ENCODE peak calls at places on chromosome 16, in four cellular contexts. C, N, E and S are unnamed samples.

GRCh38 chr16:10321407-10322397 is 64.2 kb upstream of the ATF7IP2 start:
- DNase-seq in C (no peak), N (peak), E (no peak), S (no peak)

GRCh38 chr16:27761816-27762215 is 211.9 kb downstream of the KATNIP start:
- DNase-seq in C (no peak), N (no peak), E (no peak), S (no peak)

GRCh38 chr16:75555213-75555706 is 792 bp downstream of the TMEM231 start:
- DNase-seq in C (peak), N (peak), E (peak), S (peak)

GRCh38 chr16:11621920-11622651 is 35.4 kb upstream of the LITAF start:
- DNase-seq in C (peak), N (no peak), E (no peak), S (no peak)

GRCh38 chr16:67666538-67667433 is at the start of the genes C16orf86 and ENKD1:
- DNase-seq in C (peak), N (peak), E (peak), S (peak)

GRCh38 chr16:9934723-9935508 is 247.3 kb downstream of the GRIN2A start:
- DNase-seq in C (no peak), N (no peak), E (no peak), S (no peak)

GRCh38 chr16:57178793-57179212 is 7.0 kb downstream of the PSME3IP1 start:
- DNase-seq in C (no peak), N (no peak), E (no peak), S (no peak)

GRCh38 chr16:6016530-6017184 is 919.1 kb upstream of the EEF2KMT start:
- DNase-seq in C (peak), N (peak), E (no peak), S (no peak)

GRCh38 chr16:49181812-49182211 is 99.8 kb downstream of the CBLN1 start:
- DNase-seq in C (no peak), N (no peak), E (no peak), S (no peak)

GRCh38 chr16:67417333-67418061 is 1.2 kb upstream of the ZDHHC1 start:
- DNase-seq in C (no peak), N (no peak), E (no peak), S (no peak)

GRCh38 chr16:80055831-80056230 is 455.3 kb upstream of the MAF start:
- DNase-seq in C (no peak), N (no peak), E (no peak), S (no peak)

GRCh38 chr16:28863929-28864886 is 565 bp downstream of the SH2B1 start:
- DNase-seq in C (peak), N (peak), E (no peak), S (no peak)

GRCh38 chr16:49528035-49528434 is 154.4 kb downstream of the C16orf78 start:
- DNase-seq in C (peak), N (peak), E (no peak), S (no peak)

GRCh38 chr16:46898006-46898405 is 13.8 kb downstream of the GPT2 start:
- DNase-seq in C (no peak), N (no peak), E (no peak), S (no peak)

GRCh38 chr16:48536600-48537200 is 73.3 kb downstream of the N4BP1 start:
- DNase-seq in C (no peak), N (no peak), E (no peak), S (no peak)

GRCh38 chr16:67386861-67387455 is 6.3 kb downstream of the TPPP3 start:
- DNase-seq in C (no peak), N (no peak), E (no peak), S (no peak)

GRCh38 chr16:66911112-66911511 is 7.6 kb downstream of the CDH16 start:
- DNase-seq in C (no peak), N (no peak), E (no peak), S (no peak)

GRCh38 chr16:68291227-68291626 is 19.5 kb downstream of the SLC7A6OS start:
- DNase-seq in C (no peak), N (no peak), E (no peak), S (no peak)

GRCh38 chr16:22214893-22215292 is 8.8 kb downstream of the EEF2K start:
- DNase-seq in C (no peak), N (peak), E (no peak), S (no peak)

GRCh38 chr16:6892961-6893360 is 439.7 kb upstream of the RBFOX1 start:
- DNase-seq in C (no peak), N (no peak), E (no peak), S (no peak)

GRCh38 chr16:67865318-67865717 is 7.5 kb upstream of the EDC4 start:
- DNase-seq in C (peak), N (peak), E (no peak), S (peak)

GRCh38 chr16:66265106-66265415 is 101.4 kb upstream of the CDH5 start:
- DNase-seq in C (no peak), N (no peak), E (no peak), S (no peak)

GRCh38 chr16:391885-392335 is 5.1 kb upstream of the NME4 start:
- DNase-seq in C (peak), N (peak), E (peak), S (peak)

GRCh38 chr16:79066621-79067020 is 533.9 kb downstream of the MAF start:
- DNase-seq in C (no peak), N (no peak), E (no peak), S (no peak)

GRCh38 chr16:27429981-27430441 is 28.0 kb downstream of the IL21R start:
- DNase-seq in C (no peak), N (no peak), E (peak), S (no peak)

GRCh38 chr16:57007050-57007449 is 17.7 kb downstream of the NLRC5 start:
- DNase-seq in C (no peak), N (no peak), E (no peak), S (no peak)

GRCh38 chr16:87555647-87556046 is 46.7 kb upstream of the JPH3 start:
- DNase-seq in C (no peak), N (no peak), E (no peak), S (no peak)

GRCh38 chr16:29014561-29015029 is 29.7 kb downstream of the LAT start:
- DNase-seq in C (no peak), N (no peak), E (no peak), S (no peak)

GRCh38 chr16:4058386-4058785 is 57.9 kb downstream of the ADCY9 start:
- DNase-seq in C (no peak), N (no peak), E (peak), S (no peak)

GRCh38 chr16:50245417-50246298 is 20.7 kb upstream of the ADCY7 start:
- DNase-seq in C (peak), N (peak), E (no peak), S (no peak)

GRCh38 chr16:24668481-24669001 is 60.9 kb upstream of the TNRC6A start:
- DNase-seq in C (no peak), N (no peak), E (no peak), S (no peak)

GRCh38 chr16:30621765-30622164 is 11.6 kb upstream of the ZNF689 start:
- DNase-seq in C (no peak), N (no peak), E (no peak), S (no peak)

GRCh38 chr16:78325532-78325931 is 226.1 kb downstream of the WWOX start:
- DNase-seq in C (no peak), N (no peak), E (no peak), S (no peak)

GRCh38 chr16:72561-73537 is at the start of gene RHBDF1:
- DNase-seq in C (peak), N (peak), E (peak), S (peak)

GRCh38 chr16:4917117-4917516 is 19.8 kb downstream of the PPL start:
- DNase-seq in C (no peak), N (no peak), E (no peak), S (no peak)

GRCh38 chr16:51434567-51435198 is 283.6 kb upstream of the SALL1 start:
- DNase-seq in C (no peak), N (no peak), E (no peak), S (no peak)

GRCh38 chr16:54783226-54783625 is 147.4 kb upstream of the IRX5 start:
- DNase-seq in C (no peak), N (no peak), E (no peak), S (no peak)

GRCh38 chr16:70665806-70666735 is 19.7 kb downstream of the IL34 start:
- DNase-seq in C (no peak), N (no peak), E (no peak), S (no peak)

GRCh38 chr16:83908798-83909197 is 9.9 kb downstream of the MLYCD start:
- DNase-seq in C (no peak), N (no peak), E (no peak), S (no peak)

GRCh38 chr16:4089251-4089810 is 26.9 kb downstream of the ADCY9 start:
- DNase-seq in C (no peak), N (no peak), E (no peak), S (no peak)

GRCh38 chr16:13969711-13970110 is 49.8 kb downstream of the ERCC4 start:
- DNase-seq in C (no peak), N (no peak), E (no peak), S (no peak)

GRCh38 chr16:13970708-13971422 is 50.9 kb downstream of the ERCC4 start:
- DNase-seq in C (no peak), N (no peak), E (no peak), S (no peak)

GRCh38 chr16:13973321-13974023 is 53.5 kb downstream of the ERCC4 start:
- DNase-seq in C (no peak), N (no peak), E (no peak), S (no peak)

DNA sequence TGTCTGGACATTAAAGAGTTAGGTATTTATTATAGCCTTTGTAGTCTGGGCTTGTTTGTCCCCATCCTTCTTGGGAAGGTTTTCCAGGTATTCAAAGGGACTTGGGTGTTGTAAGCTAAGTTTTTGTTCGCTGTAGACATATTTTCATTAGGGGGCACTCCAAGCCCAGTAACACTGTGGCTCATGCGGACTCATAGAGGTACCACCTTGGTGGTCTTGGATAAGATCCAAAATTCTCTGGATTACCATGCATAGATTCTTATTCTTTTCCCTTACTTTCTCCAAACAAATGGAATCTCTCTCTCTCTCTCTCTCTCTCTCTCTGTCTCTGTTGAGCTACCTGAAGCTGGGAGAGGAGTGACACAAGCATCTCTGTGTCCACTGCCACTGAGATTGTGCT is 48.9 kb downstream of the ERCC4 start:
- DNase-seq in C (no peak), N (no peak), E (no peak), S (no peak)
- TF ChIP-seq CTCF in C (no peak), N (peak), E (peak), S (no peak)

GRCh38 chr16:15996432-15997109 is 47.2 kb downstream of the ABCC1 start:
- DNase-seq in C (peak), N (peak), E (no peak), S (no peak)
- TF ChIP-seq TEAD4 in C (peak), N (no peak), E (no peak), S (no peak)

DNA sequence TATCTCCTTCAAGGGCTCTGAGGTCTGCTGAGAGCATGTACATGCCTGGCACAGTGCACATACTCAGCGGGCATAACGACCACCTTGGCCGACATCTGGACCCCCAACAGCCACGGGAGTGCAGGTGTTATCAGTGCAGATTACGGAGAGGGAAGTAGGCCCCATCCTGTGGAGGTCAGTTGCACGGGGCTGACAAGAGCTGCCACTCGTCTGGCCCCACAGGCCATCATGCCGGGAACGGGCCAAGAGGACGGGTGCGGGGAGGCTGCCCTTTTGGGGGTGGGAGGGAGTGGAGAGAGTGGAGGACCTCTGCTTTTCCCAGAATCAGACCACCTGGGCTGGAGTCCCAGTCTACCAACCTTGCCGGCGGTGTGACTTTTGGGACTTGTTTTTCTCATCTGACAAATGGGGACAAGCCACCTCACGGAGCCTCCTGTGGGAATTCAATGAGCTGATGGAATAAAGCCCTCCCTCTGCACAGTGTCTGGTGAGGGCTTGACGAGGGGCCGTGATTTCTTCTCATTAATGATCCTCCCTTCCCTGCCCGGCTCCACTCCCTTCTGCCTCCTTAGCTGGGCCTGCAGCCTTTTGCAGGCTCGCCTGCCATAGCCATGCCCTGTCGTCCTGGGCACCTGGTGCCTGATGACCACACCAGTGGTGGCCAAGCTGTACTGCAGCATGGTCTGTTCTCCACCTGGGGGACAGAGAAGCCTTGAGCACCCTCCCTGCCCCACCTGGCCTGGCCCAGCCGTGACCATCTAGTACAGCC is 4.6 kb downstream of the PRSS33 start:
- DNase-seq in C (no peak), N (no peak), E (no peak), S (peak)
- TF ChIP-seq CTCF in C (no peak), N (no peak), E (peak), S (no peak)

GRCh38 chr16:89118361-89119061 is 24.9 kb downstream of the ACSF3 start:
- DNase-seq in C (no peak), N (no peak), E (no peak), S (peak)

GRCh38 chr16:89117975-89118289 is 24.3 kb downstream of the ACSF3 start:
- DNase-seq in C (no peak), N (no peak), E (no peak), S (peak)

GRCh38 chr16:89119661-89120141 is 26.0 kb downstream of the ACSF3 start:
- DNase-seq in C (no peak), N (no peak), E (no peak), S (peak)

GRCh38 chr16:89120281-89120680 is 26.6 kb downstream of the ACSF3 start:
- DNase-seq in C (no peak), N (no peak), E (no peak), S (no peak)

DNA sequence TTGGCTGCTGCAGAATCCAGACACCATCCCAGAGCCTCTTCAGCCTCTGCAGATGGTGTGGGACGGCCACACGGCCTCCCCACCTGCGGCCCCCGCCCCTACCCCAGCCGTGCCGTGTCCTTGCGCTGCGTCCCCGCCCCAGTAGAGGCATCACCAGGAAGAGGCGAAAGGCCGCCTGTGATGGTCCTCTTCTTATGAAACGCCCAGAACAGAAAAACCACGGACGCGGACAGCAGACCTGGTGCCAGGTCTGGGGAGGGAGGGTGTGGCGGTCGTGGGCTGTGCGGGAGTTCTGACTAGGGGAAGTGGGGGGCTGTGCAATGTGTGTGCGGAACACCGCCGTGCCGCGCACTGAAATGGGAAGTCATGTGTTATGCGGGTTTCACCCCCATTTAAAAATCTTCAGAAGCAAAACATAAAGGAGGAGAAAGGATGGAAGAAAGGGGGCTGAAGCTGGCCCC is 25.5 kb downstream of the ACSF3 start:
- DNase-seq in C (no peak), N (no peak), E (no peak), S (peak)
- TF ChIP-seq TEAD4 in C (no peak), N (no peak), E (no peak), S (no peak)

GRCh38 chr16:85562102-85562786 is 50.9 kb upstream of the GSE1 start:
- DNase-seq in C (no peak), N (peak), E (peak), S (no peak)

GRCh38 chr16:85564277-85565051 is 48.7 kb upstream of the GSE1 start:
- DNase-seq in C (no peak), N (peak), E (no peak), S (no peak)

GRCh38 chr16:85565340-85565739 is 47.8 kb upstream of the GSE1 start:
- DNase-seq in C (no peak), N (no peak), E (no peak), S (no peak)

GRCh38 chr16:85563031-85563430 is 50.1 kb upstream of the GSE1 start:
- DNase-seq in C (no peak), N (no peak), E (no peak), S (no peak)

DNA sequence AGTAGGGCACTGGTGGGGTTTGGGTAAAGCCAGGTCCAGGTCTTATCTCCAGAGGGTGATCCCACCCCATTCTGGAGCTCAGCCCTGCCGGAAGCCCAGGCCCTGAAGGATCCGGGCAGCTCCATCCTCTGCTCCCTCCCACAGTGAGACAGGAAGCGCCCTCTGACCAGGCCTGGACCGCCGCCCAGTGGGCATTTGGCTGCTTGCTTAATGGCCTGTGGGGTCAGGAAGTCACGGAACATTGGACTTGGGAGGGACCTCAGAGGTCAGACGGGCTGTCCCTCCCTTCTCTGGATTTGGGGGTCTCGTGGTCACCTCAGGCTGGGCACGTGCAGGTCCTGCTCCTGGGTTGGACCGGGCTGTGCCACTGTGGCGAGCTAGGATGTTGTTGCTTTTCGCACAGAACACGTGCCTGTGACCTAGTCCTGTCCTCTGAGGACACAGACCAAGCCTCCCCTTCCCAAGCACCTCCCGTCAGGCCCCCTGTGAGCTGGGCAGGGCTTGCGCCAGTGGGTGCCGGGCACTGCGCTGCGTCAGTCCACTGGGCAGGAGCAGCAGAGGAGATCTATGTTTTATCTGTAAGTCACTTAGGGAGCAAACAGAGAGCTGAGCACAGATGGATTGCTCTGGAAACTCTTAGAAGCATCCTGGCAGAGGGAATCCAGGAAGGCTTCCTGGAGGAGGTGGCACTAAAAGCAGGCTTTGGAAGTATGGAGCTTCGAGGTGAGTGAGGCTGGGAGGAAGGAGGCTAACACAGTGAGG is 49.4 kb upstream of the GSE1 start:
- DNase-seq in C (peak), N (peak), E (peak), S (no peak)
- TF ChIP-seq CTCF in C (peak), N (peak), E (peak), S (no peak)

GRCh38 chr16:16086653-16087446 is 136.4 kb downstream of the ABCC6 start:
- DNase-seq in C (no peak), N (no peak), E (no peak), S (no peak)
- TF ChIP-seq TEAD4 in C (no peak), N (no peak), E (no peak), S (no peak)

DNA sequence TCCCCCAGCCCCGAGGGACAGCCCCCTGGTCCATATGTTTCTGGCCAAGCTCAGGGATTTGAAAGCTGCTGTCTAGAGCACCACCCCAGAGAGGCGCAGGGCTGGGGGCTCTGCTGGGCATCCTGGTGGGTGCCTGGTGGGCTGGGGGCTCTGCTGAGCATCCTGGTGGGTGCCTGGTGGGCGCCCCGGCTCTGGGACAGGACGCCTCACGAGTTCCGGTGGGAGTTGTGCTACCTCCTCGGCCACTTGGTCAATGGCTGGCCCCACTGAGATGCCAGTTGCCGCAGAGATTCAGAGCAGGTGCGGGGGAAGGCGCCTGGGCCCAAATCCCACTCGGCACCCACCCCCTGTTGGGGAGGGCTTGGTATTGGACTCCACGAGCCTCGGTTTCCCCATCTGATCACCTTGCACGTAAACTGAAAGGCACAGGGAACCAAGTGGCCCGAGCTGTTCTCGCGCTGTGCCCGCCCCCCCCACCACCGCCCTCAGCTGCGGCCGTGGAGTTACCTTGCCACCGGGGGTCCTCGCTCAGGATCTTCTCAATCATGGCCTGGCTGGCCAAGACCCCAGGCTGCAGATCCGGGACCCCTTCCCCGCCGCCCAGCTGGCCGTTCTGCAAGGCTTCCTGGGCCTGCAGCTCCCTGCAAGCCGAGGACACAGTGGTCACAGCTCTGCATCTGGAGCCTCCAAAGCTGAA is 13.3 kb downstream of the UNKL start:
- DNase-seq in C (peak), N (no peak), E (no peak), S (no peak)
- TF ChIP-seq CTCF in C (no peak), N (no peak), E (no peak), S (no peak)

GRCh38 chr16:72400257-72401078 is 228.5 kb upstream of the PMFBP1 start:
- DNase-seq in C (peak), N (peak), E (peak), S (peak)

GRCh38 chr16:72404299-72404698 is 232.3 kb upstream of the PMFBP1 start:
- DNase-seq in C (no peak), N (no peak), E (no peak), S (no peak)

GRCh38 chr16:72409428-72409827 is 237.5 kb upstream of the PMFBP1 start:
- DNase-seq in C (no peak), N (no peak), E (no peak), S (no peak)

GRCh38 chr16:72401079-72401361 is 229.1 kb upstream of the PMFBP1 start:
- DNase-seq in C (no peak), N (no peak), E (no peak), S (no peak)

GRCh38 chr16:72406390-72406789 is 234.4 kb upstream of the PMFBP1 start:
- DNase-seq in C (no peak), N (no peak), E (no peak), S (no peak)
- TF ChIP-seq TEAD4 in C (no peak), N (no peak), E (no peak), S (no peak)